ENCODE peak calls at places on chromosomes 13 and 19, in nine cellular contexts. B is activated CD8-positive, alpha-beta memory T cell treated with anti-CD3 and anti-CD28 coated beads, Interleukin-2, amount 10 ng/mL, durations not matched to agents 7 days and 5 days; R is gastrocnemius medialis; K is omental fat pad; M is MCF 10A; X is kidney tubule cell; L is iPS-NIHi11; Z is GOT3; Y is CD4-positive, CD25-positive, alpha-beta regulatory T cell. I is an unnamed sample.

GRCh38 chr19:46426506-46427162 is 2.1 kb downstream of the PNMA8C start:
- DNase-seq in M (no peak), X (peak), B (peak), R (peak), Z (no peak), L (peak), K (no peak), Y (no peak), I (peak)

GRCh38 chr19:18197941-18198340 is 4.9 kb downstream of the MPV17L2 start:
- DNase-seq in R (no peak), Z (no peak), Y (no peak), X (no peak), K (no peak), B (no peak), M (no peak), L (no peak), I (no peak)

GRCh38 chr19:4049432-4049831 is 17.3 kb downstream of the ZBTB7A start:
- DNase-seq in L (no peak), Y (no peak), Z (no peak), K (no peak), M (no peak), X (no peak), B (no peak), R (peak), I (peak)

GRCh38 chr13:25375727-25376358 is 4.1 kb downstream of the ATP8A2 start:
- DNase-seq in R (no peak), X (peak), B (no peak), K (no peak), L (peak), Z (no peak), Y (no peak), M (peak), I (no peak)

GRCh38 chr19:53659292-53659691 is 27.5 kb downstream of the DPRX start:
- DNase-seq in K (no peak), Y (no peak), Z (no peak), R (no peak), X (peak), M (no peak), B (no peak), L (peak), I (no peak)

GRCh38 chr19:40348961-40349507 is 539 bp downstream of the PLD3 start:
- DNase-seq in B (no peak), L (peak), X (peak), M (peak), R (peak), Y (no peak), Z (no peak), K (no peak), I (no peak)

GRCh38 chr19:13154241-13154778 is 4.1 kb downstream of the IER2 start:
- DNase-seq in X (peak), Y (peak), B (peak), Z (no peak), K (peak), L (no peak), M (peak), R (peak), I (peak)

GRCh38 chr13:99417151-99417820 is 84.0 kb upstream of the TM9SF2 start:
- DNase-seq in L (peak), Y (no peak), Z (no peak), K (no peak), B (no peak), R (no peak), X (no peak), M (no peak), I (no peak)

GRCh38 chr13:50124536-50125305 is 109.5 kb downstream of the KCNRG start:
- DNase-seq in K (no peak), L (peak), B (peak), Z (no peak), R (no peak), Y (peak), M (peak), X (peak), I (peak)

GRCh38 chr13:64278493-64278892 is 2862.8 kb upstream of the PCDH20 start:
- DNase-seq in B (no peak), K (no peak), Y (no peak), L (no peak), R (no peak), X (no peak), M (peak), Z (no peak), I (no peak)

GRCh38 chr19:821976-822773 is 420 bp upstream of the PLPPR3 start:
- DNase-seq in Y (no peak), M (no peak), K (no peak), L (peak), R (no peak), X (no peak), Z (no peak), B (no peak), I (no peak)

GRCh38 chr19:30393729-30394480 is 21.7 kb downstream of the ZNF536 start:
- DNase-seq in L (no peak), B (no peak), K (no peak), R (no peak), Y (no peak), M (no peak), Z (no peak), X (no peak), I (no peak)

GRCh38 chr13:93476175-93476574 is 249.6 kb downstream of the GPC6 start:
- DNase-seq in B (no peak), K (no peak), R (no peak), Z (no peak), Y (no peak), X (peak), M (peak), L (peak), I (no peak)

GRCh38 chr19:6767357-6768235 is at the start of gene SH2D3A:
- DNase-seq in K (no peak), Y (peak), M (peak), Z (peak), L (peak), R (no peak), X (peak), B (peak), I (peak)

GRCh38 chr19:52689804-52690394 is 44.9 kb downstream of the ZNF611 start:
- DNase-seq in R (peak), L (peak), K (no peak), X (peak), Y (peak), B (peak), M (no peak), Z (no peak), I (peak)

GRCh38 chr13:99505814-99506269 is 4.6 kb downstream of the TM9SF2 start:
- DNase-seq in K (no peak), Z (no peak), M (peak), R (no peak), L (no peak), Y (no peak), B (no peak), X (no peak), I (no peak)

GRCh38 chr19:34493649-34494044 is 12.1 kb downstream of the WTIP start:
- DNase-seq in Z (no peak), M (no peak), L (no peak), K (no peak), X (no peak), B (no peak), R (no peak), Y (no peak), I (no peak)

GRCh38 chr19:49680473-49681351 is 3.6 kb downstream of the PRMT1 start:
- DNase-seq in X (peak), Y (peak), R (peak), L (peak), K (peak), B (peak), M (peak), Z (peak), I (peak)

GRCh38 chr13:27283906-27284523 is 13.4 kb downstream of the RASL11A start:
- DNase-seq in K (no peak), M (peak), B (peak), Y (no peak), R (no peak), L (no peak), X (peak), Z (no peak), I (no peak)

GRCh38 chr13:98143601-98144500 is 957 bp downstream of the FARP1 start:
- DNase-seq in M (peak), L (peak), X (peak), Y (no peak), Z (no peak), R (peak), K (no peak), B (no peak), I (peak)

GRCh38 chr13:41645313-41645712 is 188.0 kb downstream of the RGCC start:
- DNase-seq in B (no peak), K (no peak), Z (no peak), M (peak), Y (no peak), L (no peak), R (peak), X (peak), I (peak)

GRCh38 chr13:100540621-100541020 is 48.0 kb downstream of the GGACT start:
- DNase-seq in B (peak), K (no peak), Y (no peak), R (no peak), M (no peak), X (no peak), L (no peak), Z (no peak), I (peak)

GRCh38 chr19:50330365-50331078 is 1.3 kb upstream of the KCNC3 start:
- DNase-seq in M (no peak), B (peak), Z (no peak), Y (peak), L (peak), R (peak), X (peak), K (no peak), I (no peak)

GRCh38 chr13:33004454-33004853 is 11.8 kb upstream of the KL start:
- DNase-seq in L (peak), Y (no peak), K (no peak), R (peak), M (no peak), X (no peak), Z (no peak), B (no peak), I (no peak)